ENCODE peak calls at places on chromosomes 13 and 19, in eight cellular contexts. One of them, this sample, is unnamed.

GRCh38 chr19:48695743-48696352 is at the start of gene FUT2:
- DNase-seq in MM.1S: no peak
- DNase-seq in left ventricle myocardium superior: no peak
- DNase-seq in iris pigment epithelial cell: no peak
- DNase-seq in activated CD4-positive, CD25-positive, alpha-beta regulatory T cell: no peak
- DNase-seq in ascending aorta: no peak
- DNase-seq in stimulated activated CD4-positive, alpha-beta T cell treated with anti-CD3 and anti-CD28 coated beads, TNF-alpha, amount 100 ng/mL, for 48 hours: no peak
- DNase-seq in brain pericyte: no peak
- DNase-seq in this sample: no peak

GRCh38 chr19:19028526-19028925 is 4.8 kb downstream of the SUGP2 start:
- DNase-seq in iris pigment epithelial cell: no peak
- DNase-seq in MM.1S: no peak
- DNase-seq in brain pericyte: no peak
- DNase-seq in left ventricle myocardium superior: no peak
- DNase-seq in ascending aorta: no peak
- DNase-seq in activated CD4-positive, CD25-positive, alpha-beta regulatory T cell: no peak
- DNase-seq in stimulated activated CD4-positive, alpha-beta T cell treated with anti-CD3 and anti-CD28 coated beads, TNF-alpha, amount 100 ng/mL, for 48 hours: no peak
- DNase-seq in this sample: no peak

GRCh38 chr19:23758187-23759074 is at the start of gene ZNF681:
- DNase-seq in activated CD4-positive, CD25-positive, alpha-beta regulatory T cell: peak; percentile 70
- DNase-seq in brain pericyte: peak; percentile 57
- DNase-seq in left ventricle myocardium superior: peak; percentile 92
- DNase-seq in iris pigment epithelial cell: peak; percentile 96
- DNase-seq in ascending aorta: peak; percentile 93
- DNase-seq in stimulated activated CD4-positive, alpha-beta T cell treated with anti-CD3 and anti-CD28 coated beads, TNF-alpha, amount 100 ng/mL, for 48 hours: peak; percentile 71
- DNase-seq in MM.1S: peak; percentile 73
- DNase-seq in this sample: peak; percentile 88

GRCh38 chr13:33730147-33730546 is 87.8 kb upstream of the RFC3 start:
- DNase-seq in activated CD4-positive, CD25-positive, alpha-beta regulatory T cell: no peak
- DNase-seq in ascending aorta: no peak
- DNase-seq in iris pigment epithelial cell: no peak
- DNase-seq in brain pericyte: no peak
- DNase-seq in MM.1S: no peak
- DNase-seq in left ventricle myocardium superior: no peak
- DNase-seq in stimulated activated CD4-positive, alpha-beta T cell treated with anti-CD3 and anti-CD28 coated beads, TNF-alpha, amount 100 ng/mL, for 48 hours: no peak
- DNase-seq in this sample: no peak

GRCh38 chr13:91134773-91135124 is 212.7 kb upstream of the MIR17HG start:
- DNase-seq in ascending aorta: no peak
- DNase-seq in MM.1S: no peak
- DNase-seq in iris pigment epithelial cell: no peak
- DNase-seq in stimulated activated CD4-positive, alpha-beta T cell treated with anti-CD3 and anti-CD28 coated beads, TNF-alpha, amount 100 ng/mL, for 48 hours: no peak
- DNase-seq in brain pericyte: no peak
- DNase-seq in left ventricle myocardium superior: no peak
- DNase-seq in activated CD4-positive, CD25-positive, alpha-beta regulatory T cell: no peak
- DNase-seq in this sample: no peak

GRCh38 chr13:44259045-44260042 is 114.3 kb upstream of the SERP2 start:
- DNase-seq in activated CD4-positive, CD25-positive, alpha-beta regulatory T cell: peak; percentile 22
- DNase-seq in MM.1S: no peak
- DNase-seq in left ventricle myocardium superior: no peak
- DNase-seq in ascending aorta: peak; percentile 84
- DNase-seq in brain pericyte: no peak
- DNase-seq in iris pigment epithelial cell: peak; percentile 59
- DNase-seq in stimulated activated CD4-positive, alpha-beta T cell treated with anti-CD3 and anti-CD28 coated beads, TNF-alpha, amount 100 ng/mL, for 48 hours: peak; percentile 53
- DNase-seq in this sample: no peak

GRCh38 chr19:48950159-48950558 is 4.5 kb upstream of the BAX start:
- DNase-seq in activated CD4-positive, CD25-positive, alpha-beta regulatory T cell: no peak
- DNase-seq in iris pigment epithelial cell: no peak
- DNase-seq in MM.1S: no peak
- DNase-seq in stimulated activated CD4-positive, alpha-beta T cell treated with anti-CD3 and anti-CD28 coated beads, TNF-alpha, amount 100 ng/mL, for 48 hours: no peak
- DNase-seq in ascending aorta: no peak
- DNase-seq in left ventricle myocardium superior: no peak
- DNase-seq in brain pericyte: no peak
- DNase-seq in this sample: no peak

GRCh38 chr13:67643656-67644055 is 413.5 kb upstream of the PCDH9 start:
- DNase-seq in stimulated activated CD4-positive, alpha-beta T cell treated with anti-CD3 and anti-CD28 coated beads, TNF-alpha, amount 100 ng/mL, for 48 hours: no peak
- DNase-seq in MM.1S: no peak
- DNase-seq in iris pigment epithelial cell: no peak
- DNase-seq in left ventricle myocardium superior: no peak
- DNase-seq in ascending aorta: no peak
- DNase-seq in brain pericyte: no peak
- DNase-seq in activated CD4-positive, CD25-positive, alpha-beta regulatory T cell: no peak
- DNase-seq in this sample: peak; percentile 10

GRCh38 chr19:56765107-56765506 is 75.4 kb downstream of the PEG3 start:
- DNase-seq in ascending aorta: no peak
- DNase-seq in iris pigment epithelial cell: peak; percentile 3
- DNase-seq in brain pericyte: no peak
- DNase-seq in MM.1S: no peak
- DNase-seq in activated CD4-positive, CD25-positive, alpha-beta regulatory T cell: no peak
- DNase-seq in stimulated activated CD4-positive, alpha-beta T cell treated with anti-CD3 and anti-CD28 coated beads, TNF-alpha, amount 100 ng/mL, for 48 hours: no peak
- DNase-seq in left ventricle myocardium superior: peak; percentile 82
- DNase-seq in this sample: no peak

GRCh38 chr19:17846146-17846545 is 1.6 kb downstream of the JAK3 start:
- DNase-seq in brain pericyte: no peak
- DNase-seq in left ventricle myocardium superior: no peak
- DNase-seq in ascending aorta: no peak
- DNase-seq in activated CD4-positive, CD25-positive, alpha-beta regulatory T cell: no peak
- DNase-seq in stimulated activated CD4-positive, alpha-beta T cell treated with anti-CD3 and anti-CD28 coated beads, TNF-alpha, amount 100 ng/mL, for 48 hours: no peak
- DNase-seq in MM.1S: no peak
- DNase-seq in iris pigment epithelial cell: no peak
- DNase-seq in this sample: no peak

GRCh38 chr19:45455707-45456499 is 11.9 kb upstream of the FOSB start:
- DNase-seq in left ventricle myocardium superior: peak; percentile 91
- DNase-seq in ascending aorta: peak; percentile 99
- DNase-seq in stimulated activated CD4-positive, alpha-beta T cell treated with anti-CD3 and anti-CD28 coated beads, TNF-alpha, amount 100 ng/mL, for 48 hours: no peak
- DNase-seq in iris pigment epithelial cell: peak; percentile 100
- DNase-seq in brain pericyte: peak; percentile 91
- DNase-seq in activated CD4-positive, CD25-positive, alpha-beta regulatory T cell: no peak
- DNase-seq in MM.1S: no peak
- DNase-seq in this sample: no peak

GRCh38 chr13:37878921-37879320 is 9.3 kb upstream of the TRPC4 start:
- DNase-seq in stimulated activated CD4-positive, alpha-beta T cell treated with anti-CD3 and anti-CD28 coated beads, TNF-alpha, amount 100 ng/mL, for 48 hours: no peak
- DNase-seq in ascending aorta: no peak
- DNase-seq in left ventricle myocardium superior: no peak
- DNase-seq in activated CD4-positive, CD25-positive, alpha-beta regulatory T cell: no peak
- DNase-seq in MM.1S: no peak
- DNase-seq in iris pigment epithelial cell: peak; percentile 16
- DNase-seq in brain pericyte: no peak
- DNase-seq in this sample: no peak

GRCh38 chr19:12721656-12722565 is 1.8 kb downstream of the TNPO2 start:
- DNase-seq in MM.1S: peak; percentile 32
- DNase-seq in stimulated activated CD4-positive, alpha-beta T cell treated with anti-CD3 and anti-CD28 coated beads, TNF-alpha, amount 100 ng/mL, for 48 hours: no peak
- DNase-seq in activated CD4-positive, CD25-positive, alpha-beta regulatory T cell: peak; percentile 20
- DNase-seq in left ventricle myocardium superior: peak; percentile 74
- DNase-seq in ascending aorta: peak; percentile 79
- DNase-seq in brain pericyte: peak; percentile 47
- DNase-seq in iris pigment epithelial cell: peak; percentile 88
- DNase-seq in this sample: peak; percentile 76

GRCh38 chr13:28067526-28067925 is 32.9 kb downstream of the FLT3 start:
- DNase-seq in stimulated activated CD4-positive, alpha-beta T cell treated with anti-CD3 and anti-CD28 coated beads, TNF-alpha, amount 100 ng/mL, for 48 hours: no peak
- DNase-seq in MM.1S: no peak
- DNase-seq in ascending aorta: no peak
- DNase-seq in brain pericyte: no peak
- DNase-seq in iris pigment epithelial cell: no peak
- DNase-seq in left ventricle myocardium superior: no peak
- DNase-seq in activated CD4-positive, CD25-positive, alpha-beta regulatory T cell: no peak
- DNase-seq in this sample: no peak

GRCh38 chr19:45640849-45641273 is 1.7 kb upstream of the EML2 start:
- DNase-seq in left ventricle myocardium superior: no peak
- DNase-seq in stimulated activated CD4-positive, alpha-beta T cell treated with anti-CD3 and anti-CD28 coated beads, TNF-alpha, amount 100 ng/mL, for 48 hours: peak; percentile 35
- DNase-seq in brain pericyte: no peak
- DNase-seq in activated CD4-positive, CD25-positive, alpha-beta regulatory T cell: no peak
- DNase-seq in MM.1S: no peak
- DNase-seq in ascending aorta: no peak
- DNase-seq in iris pigment epithelial cell: no peak
- DNase-seq in this sample: no peak

GRCh38 chr13:93872948-93873347 is 606.5 kb downstream of the DCT start:
- DNase-seq in iris pigment epithelial cell: no peak
- DNase-seq in MM.1S: no peak
- DNase-seq in stimulated activated CD4-positive, alpha-beta T cell treated with anti-CD3 and anti-CD28 coated beads, TNF-alpha, amount 100 ng/mL, for 48 hours: no peak
- DNase-seq in brain pericyte: no peak
- DNase-seq in left ventricle myocardium superior: no peak
- DNase-seq in activated CD4-positive, CD25-positive, alpha-beta regulatory T cell: no peak
- DNase-seq in ascending aorta: no peak
- DNase-seq in this sample: no peak

GRCh38 chr13:45433381-45433790 is 15.2 kb upstream of the SLC25A30 start:
- DNase-seq in left ventricle myocardium superior: no peak
- DNase-seq in iris pigment epithelial cell: no peak
- DNase-seq in activated CD4-positive, CD25-positive, alpha-beta regulatory T cell: no peak
- DNase-seq in stimulated activated CD4-positive, alpha-beta T cell treated with anti-CD3 and anti-CD28 coated beads, TNF-alpha, amount 100 ng/mL, for 48 hours: no peak
- DNase-seq in ascending aorta: peak; percentile 5
- DNase-seq in brain pericyte: no peak
- DNase-seq in MM.1S: no peak
- DNase-seq in this sample: no peak

GRCh38 chr19:42254850-42255765 is at the start of gene ERF:
- DNase-seq in brain pericyte: peak; percentile 65
- DNase-seq in left ventricle myocardium superior: peak; percentile 97
- DNase-seq in ascending aorta: peak; percentile 97
- DNase-seq in stimulated activated CD4-positive, alpha-beta T cell treated with anti-CD3 and anti-CD28 coated beads, TNF-alpha, amount 100 ng/mL, for 48 hours: peak; percentile 91
- DNase-seq in activated CD4-positive, CD25-positive, alpha-beta regulatory T cell: peak; percentile 88
- DNase-seq in iris pigment epithelial cell: peak; percentile 90
- DNase-seq in MM.1S: peak; percentile 91
- DNase-seq in this sample: peak; percentile 97

GRCh38 chr19:17777840-17778620 is 16.9 kb upstream of the B3GNT3 start:
- DNase-seq in activated CD4-positive, CD25-positive, alpha-beta regulatory T cell: no peak
- DNase-seq in MM.1S: no peak
- DNase-seq in stimulated activated CD4-positive, alpha-beta T cell treated with anti-CD3 and anti-CD28 coated beads, TNF-alpha, amount 100 ng/mL, for 48 hours: peak; percentile 44
- DNase-seq in ascending aorta: no peak
- DNase-seq in left ventricle myocardium superior: peak; percentile 63
- DNase-seq in brain pericyte: no peak
- DNase-seq in iris pigment epithelial cell: peak; percentile 81
- DNase-seq in this sample: peak; percentile 62

GRCh38 chr13:96650301-96650886 is 343.9 kb downstream of the OXGR1 start:
- DNase-seq in brain pericyte: no peak
- DNase-seq in left ventricle myocardium superior: no peak
- DNase-seq in iris pigment epithelial cell: peak; percentile 94
- DNase-seq in activated CD4-positive, CD25-positive, alpha-beta regulatory T cell: no peak
- DNase-seq in ascending aorta: no peak
- DNase-seq in MM.1S: peak; percentile 25
- DNase-seq in stimulated activated CD4-positive, alpha-beta T cell treated with anti-CD3 and anti-CD28 coated beads, TNF-alpha, amount 100 ng/mL, for 48 hours: no peak
- DNase-seq in this sample: no peak

GRCh38 chr19:6610934-6611370 is 20.0 kb upstream of the CD70 start:
- DNase-seq in ascending aorta: no peak
- DNase-seq in activated CD4-positive, CD25-positive, alpha-beta regulatory T cell: no peak
- DNase-seq in MM.1S: no peak
- DNase-seq in brain pericyte: no peak
- DNase-seq in left ventricle myocardium superior: no peak
- DNase-seq in iris pigment epithelial cell: peak; percentile 90
- DNase-seq in stimulated activated CD4-positive, alpha-beta T cell treated with anti-CD3 and anti-CD28 coated beads, TNF-alpha, amount 100 ng/mL, for 48 hours: no peak
- DNase-seq in this sample: no peak

GRCh38 chr13:100646030-100646673 is 28.4 kb downstream of the TMTC4 start:
- DNase-seq in iris pigment epithelial cell: peak; percentile 53
- DNase-seq in ascending aorta: no peak
- DNase-seq in stimulated activated CD4-positive, alpha-beta T cell treated with anti-CD3 and anti-CD28 coated beads, TNF-alpha, amount 100 ng/mL, for 48 hours: no peak
- DNase-seq in activated CD4-positive, CD25-positive, alpha-beta regulatory T cell: no peak
- DNase-seq in left ventricle myocardium superior: no peak
- DNase-seq in MM.1S: no peak
- DNase-seq in brain pericyte: no peak
- DNase-seq in this sample: peak; percentile 69

GRCh38 chr13:95304446-95304845 is 3.2 kb upstream of the ABCC4 start:
- DNase-seq in stimulated activated CD4-positive, alpha-beta T cell treated with anti-CD3 and anti-CD28 coated beads, TNF-alpha, amount 100 ng/mL, for 48 hours: no peak
- DNase-seq in left ventricle myocardium superior: no peak
- DNase-seq in ascending aorta: no peak
- DNase-seq in brain pericyte: no peak
- DNase-seq in MM.1S: no peak
- DNase-seq in iris pigment epithelial cell: no peak
- DNase-seq in activated CD4-positive, CD25-positive, alpha-beta regulatory T cell: no peak
- DNase-seq in this sample: no peak

GRCh38 chr19:8607386-8607785 is 3.1 kb downstream of the ADAMTS10 start:
- DNase-seq in brain pericyte: no peak
- DNase-seq in ascending aorta: peak; percentile 92
- DNase-seq in stimulated activated CD4-positive, alpha-beta T cell treated with anti-CD3 and anti-CD28 coated beads, TNF-alpha, amount 100 ng/mL, for 48 hours: no peak
- DNase-seq in left ventricle myocardium superior: peak; percentile 59
- DNase-seq in iris pigment epithelial cell: peak; percentile 54
- DNase-seq in activated CD4-positive, CD25-positive, alpha-beta regulatory T cell: no peak
- DNase-seq in MM.1S: no peak
- DNase-seq in this sample: no peak

GRCh38 chr13:48221301-48222190 is 11.5 kb upstream of the ITM2B start:
- DNase-seq in brain pericyte: no peak
- DNase-seq in left ventricle myocardium superior: no peak
- DNase-seq in MM.1S: no peak
- DNase-seq in activated CD4-positive, CD25-positive, alpha-beta regulatory T cell: no peak
- DNase-seq in ascending aorta: no peak
- DNase-seq in stimulated activated CD4-positive, alpha-beta T cell treated with anti-CD3 and anti-CD28 coated beads, TNF-alpha, amount 100 ng/mL, for 48 hours: no peak
- DNase-seq in iris pigment epithelial cell: peak; percentile 30
- DNase-seq in this sample: no peak

GRCh38 chr13:48648446-48648845 is 5.3 kb upstream of the CYSLTR2 start:
- DNase-seq in left ventricle myocardium superior: no peak
- DNase-seq in activated CD4-positive, CD25-positive, alpha-beta regulatory T cell: no peak
- DNase-seq in brain pericyte: no peak
- DNase-seq in MM.1S: no peak
- DNase-seq in ascending aorta: no peak
- DNase-seq in stimulated activated CD4-positive, alpha-beta T cell treated with anti-CD3 and anti-CD28 coated beads, TNF-alpha, amount 100 ng/mL, for 48 hours: no peak
- DNase-seq in iris pigment epithelial cell: no peak
- DNase-seq in this sample: no peak

GRCh38 chr13:22596157-22596863 is 584.5 kb upstream of the SGCG start:
- DNase-seq in ascending aorta: no peak
- DNase-seq in left ventricle myocardium superior: no peak
- DNase-seq in activated CD4-positive, CD25-positive, alpha-beta regulatory T cell: no peak
- DNase-seq in brain pericyte: no peak
- DNase-seq in iris pigment epithelial cell: no peak
- DNase-seq in MM.1S: no peak
- DNase-seq in stimulated activated CD4-positive, alpha-beta T cell treated with anti-CD3 and anti-CD28 coated beads, TNF-alpha, amount 100 ng/mL, for 48 hours: no peak
- DNase-seq in this sample: no peak

GRCh38 chr13:107367258-107367657 is 799.3 kb upstream of the ARGLU1 start:
- DNase-seq in ascending aorta: no peak
- DNase-seq in activated CD4-positive, CD25-positive, alpha-beta regulatory T cell: no peak
- DNase-seq in stimulated activated CD4-positive, alpha-beta T cell treated with anti-CD3 and anti-CD28 coated beads, TNF-alpha, amount 100 ng/mL, for 48 hours: no peak
- DNase-seq in MM.1S: no peak
- DNase-seq in iris pigment epithelial cell: peak; percentile 26
- DNase-seq in brain pericyte: no peak
- DNase-seq in left ventricle myocardium superior: no peak
- DNase-seq in this sample: no peak

GRCh38 chr13:112172017-112172416 is 105.1 kb downstream of the SOX1 start:
- DNase-seq in ascending aorta: no peak
- DNase-seq in stimulated activated CD4-positive, alpha-beta T cell treated with anti-CD3 and anti-CD28 coated beads, TNF-alpha, amount 100 ng/mL, for 48 hours: no peak
- DNase-seq in left ventricle myocardium superior: no peak
- DNase-seq in brain pericyte: no peak
- DNase-seq in activated CD4-positive, CD25-positive, alpha-beta regulatory T cell: no peak
- DNase-seq in iris pigment epithelial cell: no peak
- DNase-seq in MM.1S: no peak
- DNase-seq in this sample: no peak

GRCh38 chr13:112781881-112782361 is 92.1 kb downstream of the ATP11A start:
- DNase-seq in stimulated activated CD4-positive, alpha-beta T cell treated with anti-CD3 and anti-CD28 coated beads, TNF-alpha, amount 100 ng/mL, for 48 hours: no peak
- DNase-seq in brain pericyte: no peak
- DNase-seq in left ventricle myocardium superior: peak; percentile 80
- DNase-seq in ascending aorta: no peak
- DNase-seq in activated CD4-positive, CD25-positive, alpha-beta regulatory T cell: no peak
- DNase-seq in iris pigment epithelial cell: no peak
- DNase-seq in MM.1S: no peak
- DNase-seq in this sample: no peak

GRCh38 chr13:111344471-111345191 is 24.2 kb downstream of the TEX29 start:
- DNase-seq in stimulated activated CD4-positive, alpha-beta T cell treated with anti-CD3 and anti-CD28 coated beads, TNF-alpha, amount 100 ng/mL, for 48 hours: no peak
- DNase-seq in brain pericyte: no peak
- DNase-seq in ascending aorta: no peak
- DNase-seq in activated CD4-positive, CD25-positive, alpha-beta regulatory T cell: no peak
- DNase-seq in MM.1S: no peak
- DNase-seq in iris pigment epithelial cell: peak; percentile 51
- DNase-seq in left ventricle myocardium superior: peak; percentile 55
- DNase-seq in this sample: no peak

GRCh38 chr19:42023121-42023942 is 29.3 kb upstream of the ATP1A3 start:
- DNase-seq in stimulated activated CD4-positive, alpha-beta T cell treated with anti-CD3 and anti-CD28 coated beads, TNF-alpha, amount 100 ng/mL, for 48 hours: no peak
- DNase-seq in brain pericyte: no peak
- DNase-seq in iris pigment epithelial cell: peak; percentile 24
- DNase-seq in ascending aorta: no peak
- DNase-seq in MM.1S: peak; percentile 14
- DNase-seq in activated CD4-positive, CD25-positive, alpha-beta regulatory T cell: no peak
- DNase-seq in left ventricle myocardium superior: no peak
- DNase-seq in this sample: no peak

GRCh38 chr13:19957320-19958118 is 1.0 kb upstream of the ZMYM2 start:
- DNase-seq in brain pericyte: peak; percentile 43
- DNase-seq in ascending aorta: peak; percentile 90
- DNase-seq in iris pigment epithelial cell: peak; percentile 85
- DNase-seq in stimulated activated CD4-positive, alpha-beta T cell treated with anti-CD3 and anti-CD28 coated beads, TNF-alpha, amount 100 ng/mL, for 48 hours: peak; percentile 59
- DNase-seq in left ventricle myocardium superior: peak; percentile 79
- DNase-seq in activated CD4-positive, CD25-positive, alpha-beta regulatory T cell: peak; percentile 60
- DNase-seq in MM.1S: peak; percentile 59
- DNase-seq in this sample: peak; percentile 24

GRCh38 chr13:84126671-84127171 is 244.4 kb upstream of the SLITRK1 start:
- DNase-seq in activated CD4-positive, CD25-positive, alpha-beta regulatory T cell: no peak
- DNase-seq in stimulated activated CD4-positive, alpha-beta T cell treated with anti-CD3 and anti-CD28 coated beads, TNF-alpha, amount 100 ng/mL, for 48 hours: no peak
- DNase-seq in iris pigment epithelial cell: no peak
- DNase-seq in ascending aorta: no peak
- DNase-seq in brain pericyte: no peak
- DNase-seq in MM.1S: peak; percentile 91
- DNase-seq in left ventricle myocardium superior: no peak
- DNase-seq in this sample: no peak

This sample was measured in D341Med.